ENCODE peak calls at places on chromosomes 2 and 18, in nine cellular contexts. X is GM23338, U is MM.1S, E is OCI-LY7, J is PC-3, B is HCT116, M is PC-9, Y is GM23248, F is SK-N-SH. N is an unnamed sample.
A peak's percentile ranks its signal among the peaks of the same experiment; 100 is the strongest.

GRCh38 chr18:49017813-49018552 is 67.2 kb upstream of the SMAD7 start:
- DNase-seq in B (no peak), Y (no peak), J (no peak), X (no peak), F (peak; percentile 22), U (no peak), M (no peak), E (no peak), N (peak; percentile 10)

GRCh38 chr2:217118559-217118958 is 258.7 kb upstream of the TNP1 start:
- DNase-seq in F (no peak), Y (no peak), X (no peak), U (no peak), B (no peak), M (no peak), J (no peak), E (no peak), N (no peak)

GRCh38 chr2:159157361-159158045 is 129.0 kb downstream of the WDSUB1 start:
- DNase-seq in E (no peak), Y (no peak), J (no peak), M (no peak), B (no peak), U (no peak), X (no peak), F (no peak), N (no peak)

GRCh38 chr18:56423626-56424025 is 214.8 kb downstream of the TXNL1 start:
- DNase-seq in F (no peak), Y (peak; percentile 5), J (peak; percentile 62), X (no peak), M (no peak), E (no peak), B (no peak), U (no peak), N (no peak)

GRCh38 chr2:165681841-165682240 is 112.2 kb downstream of the GALNT3 start:
- DNase-seq in X (no peak), U (no peak), Y (no peak), B (no peak), M (no peak), E (no peak), F (no peak), J (no peak), N (no peak)

GRCh38 chr2:9556121-9556869 is 665 bp upstream of the ADAM17 start:
- DNase-seq in F (no peak), Y (peak; percentile 61), J (peak; percentile 46), U (no peak), X (no peak), M (no peak), B (no peak), E (peak; percentile 61), N (no peak)

GRCh38 chr18:22544626-22545025 is 126.9 kb upstream of the CTAGE1 start:
- DNase-seq in E (no peak), M (no peak), Y (peak; percentile 66), U (no peak), B (no peak), F (no peak), J (no peak), X (no peak), N (no peak)

GRCh38 chr2:7116516-7116915 is 199.3 kb downstream of the RNF144A start:
- DNase-seq in J (no peak), M (no peak), Y (no peak), E (no peak), U (no peak), F (no peak), B (no peak), X (no peak), N (no peak)

GRCh38 chr18:79567481-79568147 is 112.0 kb upstream of the CTDP1 start:
- DNase-seq in U (no peak), X (peak; percentile 73), F (no peak), Y (peak; percentile 92), J (no peak), B (no peak), E (no peak), M (peak; percentile 44), N (peak; percentile 69)

GRCh38 chr2:12457831-12458230 is 258.9 kb upstream of the TRIB2 start:
- DNase-seq in U (no peak), E (no peak), F (no peak), J (no peak), M (no peak), Y (peak; percentile 57), X (no peak), B (no peak), N (no peak)

GRCh38 chr18:48007955-48008701 is 77.7 kb upstream of the SMAD2 start:
- DNase-seq in F (peak; percentile 99), E (no peak), B (no peak), J (peak; percentile 52), U (peak; percentile 82), Y (peak; percentile 38), M (peak; percentile 65), X (peak; percentile 93), N (peak; percentile 89)

GRCh38 chr2:160419776-160420521 is 73.7 kb downstream of the RBMS1 start:
- DNase-seq in E (no peak), Y (peak; percentile 90), M (no peak), B (no peak), U (no peak), F (no peak), X (no peak), J (peak; percentile 35), N (no peak)

GRCh38 chr2:120683701-120684100 is 52.0 kb upstream of the GLI2 start:
- DNase-seq in M (no peak), F (no peak), J (no peak), X (no peak), E (no peak), Y (no peak), U (no peak), B (no peak), N (no peak)

GRCh38 chr2:460861-461260 is 173.0 kb upstream of the ALKAL2 start:
- DNase-seq in M (no peak), J (peak; percentile 65), B (no peak), F (no peak), X (no peak), Y (no peak), E (no peak), U (peak; percentile 21), N (no peak)

GRCh38 chr2:85435986-85436835 is 17.7 kb downstream of the SH2D6 start:
- DNase-seq in Y (no peak), M (no peak), X (peak; percentile 70), F (no peak), E (no peak), J (no peak), B (no peak), U (no peak), N (no peak)

GRCh38 chr2:66412874-66413273 is 22.1 kb upstream of the MEIS1 start:
- DNase-seq in B (no peak), Y (no peak), X (no peak), E (no peak), U (no peak), F (no peak), M (no peak), J (no peak), N (no peak)

GRCh38 chr2:46360303-46360702 is 63.1 kb downstream of the EPAS1 start:
- DNase-seq in M (no peak), B (no peak), E (no peak), Y (no peak), J (no peak), X (no peak), U (no peak), F (no peak), N (no peak)

GRCh38 chr2:46353509-46353908 is 56.3 kb downstream of the EPAS1 start:
- DNase-seq in F (no peak), E (no peak), B (no peak), U (no peak), M (no peak), X (no peak), Y (no peak), J (no peak), N (no peak)

GRCh38 chr2:46358713-46359112 is 61.5 kb downstream of the EPAS1 start:
- DNase-seq in X (no peak), F (no peak), J (no peak), E (no peak), Y (no peak), U (no peak), B (no peak), M (no peak), N (no peak)

GRCh38 chr2:46355756-46356155 is 58.5 kb downstream of the EPAS1 start:
- DNase-seq in Y (no peak), B (no peak), J (no peak), M (no peak), X (no peak), F (no peak), E (no peak), U (no peak), N (no peak)

GRCh38 chr2:46356993-46357392 is 59.8 kb downstream of the EPAS1 start:
- DNase-seq in E (no peak), F (no peak), Y (no peak), U (no peak), X (no peak), M (no peak), B (no peak), J (no peak), N (no peak)
- H3K4me1 ChIP-seq in E (no peaks in the 10 kb centered on the region), F (peaks cover 47% of the 10 kb centered on the region), Y (no peaks in the 10 kb centered on the region), U (no peaks in the 10 kb centered on the region), X (no peaks in the 10 kb centered on the region), M (no peaks in the 10 kb centered on the region), B (no peaks in the 10 kb centered on the region), J (no peaks in the 10 kb centered on the region), N (no peaks in the 10 kb centered on the region)

DNA sequence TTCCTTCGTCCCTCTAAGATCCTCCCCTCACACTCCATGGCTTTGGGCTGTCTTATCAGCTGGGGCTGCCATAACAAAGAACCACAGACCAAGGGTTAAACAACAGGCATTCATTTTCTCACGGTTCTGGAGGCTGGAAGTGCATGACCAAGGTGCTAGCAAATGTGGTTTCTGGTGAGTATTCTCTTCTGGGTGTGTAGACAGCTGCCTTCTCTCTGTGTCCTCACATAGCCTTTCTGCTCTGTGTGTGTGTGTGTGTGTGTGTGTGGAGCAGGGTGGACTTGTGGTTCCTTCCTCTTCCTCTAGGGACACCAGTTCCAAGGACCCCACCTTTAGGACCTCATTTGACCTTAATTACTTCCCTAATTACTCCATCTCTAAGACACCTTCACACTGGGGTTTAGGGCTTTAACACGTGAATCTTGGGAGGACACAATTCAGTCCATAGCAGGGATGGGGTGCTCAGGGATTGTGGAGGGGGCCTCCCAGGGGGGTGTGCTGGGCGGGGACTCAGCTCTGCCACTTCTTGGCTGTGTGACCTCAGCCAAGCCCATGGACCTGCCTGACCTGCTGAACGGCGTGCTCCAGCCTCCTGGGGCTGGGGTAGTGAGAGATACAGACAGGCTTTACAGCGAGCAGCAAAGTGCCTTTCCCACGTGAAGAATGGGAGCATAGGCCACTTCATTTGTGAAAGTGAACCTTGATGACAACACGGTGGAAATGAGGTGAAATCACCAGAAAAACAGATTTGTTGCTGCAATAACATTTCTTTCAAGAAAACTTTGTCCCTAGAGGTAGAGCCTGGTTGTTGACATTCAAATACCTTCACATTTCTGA is 38.1 kb downstream of the ACKR3 start:
- DNase-seq in J (no peak), Y (peak; percentile 75), U (no peak), X (peak; percentile 42), M (peak; percentile 64), B (no peak), E (peak; percentile 20), F (peak; percentile 19), N (peak; percentile 19)
- H3K9me2 ChIP-seq in J (no peaks in the 10 kb centered on the region), Y (no peaks in the 10 kb centered on the region), U (no peaks in the 10 kb centered on the region), X (no peaks in the 10 kb centered on the region), M (no peaks in the 10 kb centered on the region), B (no peaks in the 10 kb centered on the region), E (no peaks in the 10 kb centered on the region), F (no peaks in the 10 kb centered on the region), N (no peaks in the 10 kb centered on the region)

GRCh38 chr2:68250652-68251186 is 1.6 kb downstream of the PPP3R1 start:
- DNase-seq in X (no peak), M (peak; percentile 70), B (no peak), J (peak; percentile 22), E (no peak), U (no peak), F (no peak), Y (peak; percentile 37), N (no peak)
- H3K4me2 ChIP-seq in X (peak overlapping the region; percentile 80), M (peak overlapping the region; percentile 97), B (peak overlapping the region; percentile 79), J (peak overlapping the region; percentile 94), E (peak overlapping the region; percentile 87), U (peak overlapping the region; percentile 68), F (peak overlapping the region; percentile 66), Y (peak overlapping the region; percentile 97), N (peak overlapping the region; percentile 85)

GRCh38 chr18:62875320-62875719 is 160.0 kb downstream of the PHLPP1 start:
- DNase-seq in M (no peak), F (no peak), U (no peak), B (no peak), Y (no peak), J (no peak), X (no peak), E (no peak), N (no peak)
- H3K4me1 ChIP-seq in M (peaks cover 56% of the 10 kb centered on the region), F (no peaks in the 10 kb centered on the region), U (peaks cover 11% of the 10 kb centered on the region), B (peaks cover 47% of the 10 kb centered on the region), Y (peaks cover 32% of the 10 kb centered on the region), J (peaks cover 19% of the 10 kb centered on the region), X (peaks cover 41% of the 10 kb centered on the region), E (no peaks in the 10 kb centered on the region), N (peaks cover 25% of the 10 kb centered on the region)

N was measured in hepatocyte.